ENCODE peak calls at places on chromosome 7, in six cellular contexts. F, H, D, G, Z and U are unnamed samples.
A peak's percentile ranks its signal among the peaks of the same experiment; 100 is the strongest.

GRCh38 chr7:4738711-4739527 is 36.5 kb upstream of the AP5Z1 start:
- DNase-seq in G (peak; percentile 93), Z (peak; percentile 71), F (no peak), D (no peak), H (no peak), U (no peak)

GRCh38 chr7:26948617-26949118 is 84.3 kb upstream of the SKAP2 start:
- DNase-seq in G (no peak), D (no peak), F (no peak), Z (no peak), H (no peak), U (no peak)

GRCh38 chr7:77959080-77959479 is 160.5 kb downstream of the PHTF2 start:
- DNase-seq in F (no peak), G (no peak), Z (no peak), H (no peak), D (no peak), U (no peak)

GRCh38 chr7:7504910-7505704 is 30.6 kb downstream of the COL28A1 start:
- DNase-seq in F (no peak), Z (no peak), D (no peak), G (no peak), H (no peak), U (no peak)

GRCh38 chr7:54615545-54615944 is 73.4 kb downstream of the VSTM2A start:
- DNase-seq in H (no peak), Z (no peak), G (no peak), F (no peak), D (no peak), U (no peak)

GRCh38 chr7:89183726-89184125 is 388.2 kb upstream of the TEX47 start:
- DNase-seq in F (no peak), H (no peak), Z (no peak), G (no peak), D (no peak), U (no peak)

GRCh38 chr7:102044641-102044983 is 227.2 kb downstream of the CUX1 start:
- DNase-seq in F (no peak), G (no peak), Z (no peak), H (no peak), D (no peak), U (no peak)

GRCh38 chr7:4297165-4297842 is 384.8 kb upstream of the FOXK1 start:
- DNase-seq in G (no peak), H (no peak), D (no peak), F (no peak), Z (no peak), U (peak; percentile 64)

GRCh38 chr7:82599910-82600309 is 156.3 kb upstream of the CACNA2D1 start:
- DNase-seq in F (no peak), H (no peak), G (no peak), Z (peak; percentile 88), D (no peak), U (no peak)

GRCh38 chr7:50826371-50827172 is 43.9 kb upstream of the GRB10 start:
- DNase-seq in F (no peak), Z (no peak), G (peak; percentile 74), D (no peak), H (no peak), U (no peak)

GRCh38 chr7:100465702-100466311 is 1.7 kb upstream of the SPACDR start:
- DNase-seq in Z (peak; percentile 97), D (no peak), H (peak; percentile 89), G (peak; percentile 15), F (no peak), U (peak; percentile 86)

GRCh38 chr7:90973146-90973545 is 291.1 kb upstream of the FZD1 start:
- DNase-seq in D (no peak), F (no peak), G (no peak), H (no peak), Z (no peak), U (no peak)

GRCh38 chr7:32879460-32879859 is 12.1 kb downstream of the KBTBD2 start:
- DNase-seq in Z (peak; percentile 47), F (no peak), G (no peak), D (no peak), H (no peak), U (no peak)

GRCh38 chr7:7408001-7408770 is 127.5 kb downstream of the COL28A1 start:
- DNase-seq in D (no peak), Z (no peak), G (no peak), H (no peak), F (no peak), U (no peak)

GRCh38 chr7:154419344-154419743 is 367.1 kb downstream of the DPP6 start:
- DNase-seq in D (no peak), F (no peak), Z (no peak), H (peak; percentile 33), G (no peak), U (no peak)

GRCh38 chr7:128833148-128833938 is 3.1 kb downstream of the FLNC start:
- DNase-seq in Z (peak; percentile 87), F (no peak), G (no peak), D (no peak), H (peak; percentile 77), U (no peak)

GRCh38 chr7:149414745-149415390 is 46.0 kb downstream of the ZNF777 start:
- DNase-seq in D (peak; percentile 20), Z (peak; percentile 43), G (no peak), H (peak; percentile 50), F (no peak), U (peak; percentile 93)

GRCh38 chr7:157693071-157693520 is 356.3 kb downstream of the DNAJB6 start:
- DNase-seq in G (no peak), H (no peak), D (no peak), Z (no peak), F (no peak), U (no peak)

GRCh38 chr7:47669178-47669878 is 87.4 kb upstream of the TNS3 start:
- DNase-seq in F (no peak), D (peak; percentile 75), Z (peak; percentile 50), G (no peak), H (peak; percentile 28), U (peak; percentile 91)

GRCh38 chr7:93036807-93037206 is 81.0 kb downstream of the SAMD9 start:
- DNase-seq in Z (peak; percentile 11), D (no peak), H (no peak), F (no peak), G (no peak), U (no peak)

GRCh38 chr7:81457858-81458522 is 311.9 kb downstream of the HGF start:
- DNase-seq in H (no peak), D (no peak), Z (no peak), F (no peak), G (peak; percentile 71), U (no peak)